ENCODE peak calls at places on chromosomes 6 and 20, in four cellular contexts. One of them, this sample, is unnamed.

GRCh38 chr6:107820571-107821261 is 3.4 kb downstream of the SCML4 start:
- DNase-seq in K562: no peak
- DNase-seq in A549: no peak
- DNase-seq in endothelial cell of umbilical vein: peak
- DNase-seq in this sample: no peak

GRCh38 chr6:29631860-29632731 is 887 bp downstream of the GABBR1 start:
- DNase-seq in K562: peak
- DNase-seq in A549: peak
- DNase-seq in endothelial cell of umbilical vein: peak
- DNase-seq in this sample: no peak

GRCh38 chr6:111804627-111805235 is 68.5 kb downstream of the FYN start:
- DNase-seq in K562: peak
- DNase-seq in A549: no peak
- DNase-seq in endothelial cell of umbilical vein: peak
- DNase-seq in this sample: peak

GRCh38 chr20:3930265-3931206 is 41.3 kb downstream of the PANK2 start:
- DNase-seq in K562: peak
- DNase-seq in A549: no peak
- DNase-seq in endothelial cell of umbilical vein: no peak
- DNase-seq in this sample: no peak

GRCh38 chr20:62771396-62772102 is 24.7 kb upstream of the MRGBP start:
- DNase-seq in K562: no peak
- DNase-seq in A549: no peak
- DNase-seq in endothelial cell of umbilical vein: no peak
- DNase-seq in this sample: no peak

GRCh38 chr6:2968600-2969135 is 2.7 kb downstream of the SERPINB6 start:
- DNase-seq in K562: no peak
- DNase-seq in A549: no peak
- DNase-seq in endothelial cell of umbilical vein: no peak
- DNase-seq in this sample: no peak

GRCh38 chr20:20820104-20820503 is 107.7 kb upstream of the RALGAPA2 start:
- DNase-seq in K562: peak
- DNase-seq in A549: peak
- DNase-seq in endothelial cell of umbilical vein: peak
- DNase-seq in this sample: peak

GRCh38 chr6:12595161-12595792 is 121.3 kb upstream of the PHACTR1 start:
- DNase-seq in K562: no peak
- DNase-seq in A549: no peak
- DNase-seq in endothelial cell of umbilical vein: peak
- DNase-seq in this sample: peak

GRCh38 chr20:51037499-51038110 is 14.7 kb upstream of the KCNG1 start:
- DNase-seq in K562: no peak
- DNase-seq in A549: no peak
- DNase-seq in endothelial cell of umbilical vein: no peak
- DNase-seq in this sample: no peak

GRCh38 chr6:168619560-168620314 is 178.8 kb downstream of the SMOC2 start:
- DNase-seq in K562: no peak
- DNase-seq in A549: no peak
- DNase-seq in endothelial cell of umbilical vein: no peak
- DNase-seq in this sample: peak

GRCh38 chr6:54801669-54802068 is 44.9 kb upstream of the FAM83B start:
- DNase-seq in K562: no peak
- DNase-seq in A549: no peak
- DNase-seq in endothelial cell of umbilical vein: peak
- DNase-seq in this sample: peak

GRCh38 chr6:153564803-153565202 is 433.7 kb upstream of the RGS17 start:
- DNase-seq in K562: no peak
- DNase-seq in A549: no peak
- DNase-seq in endothelial cell of umbilical vein: no peak
- DNase-seq in this sample: no peak

GRCh38 chr6:89375427-89375868 is 22.9 kb upstream of the UBE2J1 start:
- DNase-seq in K562: no peak
- DNase-seq in A549: no peak
- DNase-seq in endothelial cell of umbilical vein: no peak
- DNase-seq in this sample: peak

GRCh38 chr6:141552031-141552430 is 580.7 kb upstream of the GJE1 start:
- DNase-seq in K562: no peak
- DNase-seq in A549: no peak
- DNase-seq in endothelial cell of umbilical vein: no peak
- DNase-seq in this sample: no peak

GRCh38 chr20:34798871-34799270 is 26.6 kb downstream of the NCOA6 start:
- DNase-seq in K562: no peak
- DNase-seq in A549: no peak
- DNase-seq in endothelial cell of umbilical vein: no peak
- DNase-seq in this sample: no peak

GRCh38 chr6:91646649-91647048 is 1059.8 kb upstream of the MAP3K7 start:
- DNase-seq in K562: no peak
- DNase-seq in A549: no peak
- DNase-seq in endothelial cell of umbilical vein: no peak
- DNase-seq in this sample: no peak

GRCh38 chr6:1474205-1474604 is 84.8 kb downstream of the FOXF2 start:
- DNase-seq in K562: no peak
- DNase-seq in A549: no peak
- DNase-seq in endothelial cell of umbilical vein: no peak
- DNase-seq in this sample: no peak

GRCh38 chr6:100210138-100210872 is 216.3 kb upstream of the MCHR2 start:
- DNase-seq in K562: no peak
- DNase-seq in A549: no peak
- DNase-seq in endothelial cell of umbilical vein: peak
- DNase-seq in this sample: no peak

GRCh38 chr6:109455161-109455501 is 441 bp downstream of the MICAL1 start:
- DNase-seq in K562: no peak
- DNase-seq in A549: no peak
- DNase-seq in endothelial cell of umbilical vein: peak
- DNase-seq in this sample: peak

GRCh38 chr6:447381-448165 is 56.0 kb downstream of the IRF4 start:
- DNase-seq in K562: no peak
- DNase-seq in A549: no peak
- DNase-seq in endothelial cell of umbilical vein: no peak
- DNase-seq in this sample: no peak

GRCh38 chr20:50645253-50646068 is 45.9 kb downstream of the RIPOR3 start:
- DNase-seq in K562: no peak
- DNase-seq in A549: peak
- DNase-seq in endothelial cell of umbilical vein: peak
- DNase-seq in this sample: peak

GRCh38 chr6:56144538-56145324 is 102.6 kb downstream of the COL21A1 start:
- DNase-seq in K562: no peak
- DNase-seq in A549: peak
- DNase-seq in endothelial cell of umbilical vein: peak
- DNase-seq in this sample: no peak

GRCh38 chr20:60160451-60160850 is 202.2 kb downstream of the CDH26 start:
- DNase-seq in K562: no peak
- DNase-seq in A549: no peak
- DNase-seq in endothelial cell of umbilical vein: no peak
- DNase-seq in this sample: no peak

GRCh38 chr6:53603381-53604121 is 58.6 kb upstream of the GCLC start:
- DNase-seq in K562: no peak
- DNase-seq in A549: no peak
- DNase-seq in endothelial cell of umbilical vein: no peak
- DNase-seq in this sample: no peak

GRCh38 chr6:41257369-41258195 is 28.9 kb downstream of the TREM1 start:
- DNase-seq in K562: no peak
- DNase-seq in A549: no peak
- DNase-seq in endothelial cell of umbilical vein: peak
- DNase-seq in this sample: no peak

GRCh38 chr6:3186974-3187382 is 29.6 kb upstream of the TUBB2A start:
- DNase-seq in K562: no peak
- DNase-seq in A549: no peak
- DNase-seq in endothelial cell of umbilical vein: no peak
- DNase-seq in this sample: no peak

GRCh38 chr6:114344216-114344970 is 1.6 kb upstream of the HS3ST5 start:
- DNase-seq in K562: no peak
- DNase-seq in A549: no peak
- DNase-seq in endothelial cell of umbilical vein: peak
- DNase-seq in this sample: no peak

GRCh38 chr6:139587469-139587868 is 213.0 kb upstream of the CITED2 start:
- DNase-seq in K562: no peak
- DNase-seq in A549: no peak
- DNase-seq in endothelial cell of umbilical vein: peak
- DNase-seq in this sample: no peak

GRCh38 chr6:134848076-134848475 is 101.8 kb downstream of the ALDH8A1 start:
- DNase-seq in K562: no peak
- DNase-seq in A549: no peak
- DNase-seq in endothelial cell of umbilical vein: no peak
- DNase-seq in this sample: no peak

GRCh38 chr6:85574932-85575598 is 18.6 kb downstream of the SNX14 start:
- DNase-seq in K562: no peak
- DNase-seq in A549: no peak
- DNase-seq in endothelial cell of umbilical vein: peak
- DNase-seq in this sample: no peak

GRCh38 chr6:89508755-89509563 is 76.0 kb downstream of the ANKRD6 start:
- DNase-seq in K562: no peak
- DNase-seq in A549: no peak
- DNase-seq in endothelial cell of umbilical vein: no peak
- DNase-seq in this sample: no peak

GRCh38 chr20:57420571-57421257 is 29.5 kb downstream of the RBM38 start:
- DNase-seq in K562: peak
- DNase-seq in A549: no peak
- DNase-seq in endothelial cell of umbilical vein: no peak
- DNase-seq in this sample: no peak

GRCh38 chr6:110596354-110596753 is 119.9 kb upstream of the SLC22A16 start:
- DNase-seq in K562: no peak
- DNase-seq in A549: no peak
- DNase-seq in endothelial cell of umbilical vein: no peak
- DNase-seq in this sample: no peak

GRCh38 chr6:21942910-21943309 is 349.4 kb downstream of the SOX4 start:
- DNase-seq in K562: no peak
- DNase-seq in A549: no peak
- DNase-seq in endothelial cell of umbilical vein: peak
- DNase-seq in this sample: no peak

GRCh38 chr20:43666376-43667328 is at the start of gene MYBL2:
- DNase-seq in K562: peak
- DNase-seq in A549: peak
- DNase-seq in endothelial cell of umbilical vein: peak
- DNase-seq in this sample: peak
- H3K4me3 ChIP-seq in K562: peak
- H3K4me3 ChIP-seq in A549: peak
- H3K4me3 ChIP-seq in endothelial cell of umbilical vein: peak
- H3K4me3 ChIP-seq in this sample: peak

DNA sequence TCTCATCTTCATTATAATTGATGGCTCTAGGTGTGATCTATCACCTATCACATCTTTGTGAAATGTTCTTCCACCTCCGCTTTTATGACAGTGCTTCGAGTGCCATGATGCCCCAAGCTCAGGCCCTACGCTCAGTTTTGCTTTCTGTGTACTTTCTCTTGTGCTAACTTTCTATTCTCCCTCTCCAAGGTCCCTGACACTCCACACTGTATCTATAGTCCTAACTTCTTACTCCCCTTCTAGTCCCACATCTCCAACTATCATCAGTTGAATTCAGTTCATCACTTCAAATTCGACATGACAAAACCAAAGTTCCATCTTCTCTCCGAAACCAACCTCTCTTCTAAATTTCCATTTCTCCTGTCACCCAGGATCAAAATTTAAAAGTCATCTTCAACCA is 16.6 kb downstream of the NUDT3 start:
- DNase-seq in K562: no peak
- DNase-seq in A549: no peak
- DNase-seq in endothelial cell of umbilical vein: no peak
- DNase-seq in this sample: no peak
- TF ChIP-seq MYC in K562: no peak
- TF ChIP-seq MYC in A549: no peak
- TF ChIP-seq MYC in endothelial cell of umbilical vein: no peak
- TF ChIP-seq MYC in this sample: no peak

DNA sequence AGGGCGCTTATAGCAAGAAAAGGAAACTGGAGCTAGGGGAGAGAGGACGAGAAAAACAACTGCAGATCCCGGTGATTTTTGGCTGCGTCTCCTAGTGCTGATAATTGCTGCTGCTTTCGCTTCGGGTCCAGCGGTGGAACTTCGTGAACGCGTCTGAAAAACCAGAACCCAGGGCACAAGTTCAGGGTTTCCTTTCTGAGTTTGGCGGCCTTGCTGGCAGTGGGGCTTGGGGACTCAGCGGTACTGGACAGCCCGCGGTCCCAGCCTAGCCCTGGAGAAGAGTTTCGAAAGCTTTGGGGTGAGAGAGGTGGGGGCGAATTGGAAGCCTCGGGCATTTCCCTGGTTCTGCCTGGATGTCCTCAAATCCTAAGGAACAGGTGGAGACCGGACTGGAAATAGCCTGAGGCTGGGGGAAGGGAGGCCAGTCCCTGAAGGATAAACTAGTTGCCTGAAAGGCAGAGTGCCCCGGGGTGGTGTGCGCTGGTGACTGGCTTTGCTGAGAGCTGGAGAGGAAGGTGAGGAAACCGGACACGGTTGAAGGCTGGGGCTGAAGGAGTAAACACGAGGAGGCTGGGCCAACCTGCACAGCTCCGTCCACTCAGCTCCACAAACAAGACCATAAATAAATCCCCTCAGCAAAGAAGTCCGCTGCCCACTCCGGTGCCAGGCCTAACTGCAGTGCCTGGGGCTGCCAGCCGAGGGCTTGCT is 857 bp downstream of the GMPR start:
- DNase-seq in K562: peak
- DNase-seq in A549: no peak
- DNase-seq in endothelial cell of umbilical vein: peak
- DNase-seq in this sample: peak
- TF ChIP-seq POLR2A in K562: no peak
- TF ChIP-seq POLR2A in A549: no peak
- TF ChIP-seq POLR2A in endothelial cell of umbilical vein: no peak
- TF ChIP-seq POLR2A in this sample: no peak

DNA sequence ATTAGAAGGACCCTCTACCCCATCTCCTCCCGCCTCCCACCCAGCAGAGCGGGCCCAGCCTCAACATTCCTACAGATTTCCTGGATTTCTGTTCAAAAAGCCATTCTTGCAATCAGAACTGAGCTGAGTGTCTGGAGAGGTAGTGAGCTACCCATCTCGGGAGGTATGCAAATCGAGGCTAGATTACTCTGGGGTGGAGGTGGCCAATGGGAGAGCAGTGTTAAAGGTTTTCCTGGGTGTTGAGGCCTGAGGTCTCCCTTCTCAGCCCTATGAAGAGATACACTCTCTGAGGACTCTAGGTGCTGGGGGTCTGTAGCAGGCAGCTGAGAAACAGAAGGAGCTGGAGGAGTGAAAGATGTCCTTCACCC is 57.0 kb downstream of the CD40 start:
- DNase-seq in K562: no peak
- DNase-seq in A549: no peak
- DNase-seq in endothelial cell of umbilical vein: no peak
- DNase-seq in this sample: no peak
- H3K4me3 ChIP-seq in K562: no peak
- H3K4me3 ChIP-seq in A549: peak
- H3K4me3 ChIP-seq in endothelial cell of umbilical vein: no peak
- H3K4me3 ChIP-seq in this sample: no peak

GRCh38 chr20:10427060-10427692 is 6.8 kb downstream of the MKKS start:
- DNase-seq in K562: no peak
- DNase-seq in A549: peak
- DNase-seq in endothelial cell of umbilical vein: peak
- DNase-seq in this sample: peak
- TF ChIP-seq MYC in K562: no peak
- TF ChIP-seq MYC in A549: no peak
- TF ChIP-seq MYC in endothelial cell of umbilical vein: no peak
- TF ChIP-seq MYC in this sample: no peak

This sample was measured in NB4.